ENCODE peak calls at places on chromosomes 16 and 17, in five cellular contexts. E, P, S, L and I are unnamed samples.

GRCh38 chr17:58245428-58246103 is 7.2 kb downstream of the LPO start:
- DNase-seq in L (no peak), P (no peak), E (no peak), S (no peak), I (no peak)

GRCh38 chr17:14303343-14304221 is 2.7 kb downstream of the HS3ST3B1 start:
- DNase-seq in S (no peak), L (no peak), P (no peak), E (peak), I (no peak)

GRCh38 chr16:13864689-13865088 is 55.3 kb upstream of the ERCC4 start:
- DNase-seq in S (no peak), L (no peak), P (peak), E (no peak), I (no peak)

GRCh38 chr16:626174-626765 is 4.5 kb upstream of the WFIKKN1 start:
- DNase-seq in E (no peak), P (no peak), L (no peak), S (peak), I (no peak)

GRCh38 chr17:60077672-60078519 is 825 bp downstream of the HEATR6 start:
- DNase-seq in L (peak), S (no peak), E (no peak), P (peak), I (no peak)

GRCh38 chr17:45018514-45019176 is 32.8 kb downstream of the DCAKD start:
- DNase-seq in E (no peak), L (no peak), P (no peak), S (no peak), I (no peak)

GRCh38 chr17:55089955-55090573 is 121.5 kb downstream of the STXBP4 start:
- DNase-seq in S (no peak), P (no peak), E (peak), L (no peak), I (no peak)

GRCh38 chr16:50165473-50165872 is 12.4 kb downstream of the TENT4B start:
- DNase-seq in E (no peak), L (no peak), S (no peak), P (no peak), I (no peak)

GRCh38 chr17:80203448-80204092 is 16.6 kb downstream of the SGSH start:
- DNase-seq in S (no peak), L (no peak), P (peak), E (no peak), I (no peak)

GRCh38 chr17:82373731-82374625 is 2.4 kb downstream of the UTS2R start:
- DNase-seq in L (no peak), S (no peak), E (no peak), P (no peak), I (no peak)

GRCh38 chr17:17343896-17344506 is 40.8 kb downstream of the NT5M start:
- DNase-seq in P (no peak), E (no peak), L (no peak), S (peak), I (no peak)

GRCh38 chr17:7947651-7948050 is 15.6 kb downstream of the CNTROB start:
- DNase-seq in E (no peak), P (no peak), S (no peak), L (no peak), I (no peak)

GRCh38 chr17:45114117-45114932 is 18.0 kb downstream of the PLCD3 start:
- DNase-seq in E (no peak), P (no peak), L (no peak), S (no peak), I (no peak)

GRCh38 chr16:30521873-30522641 is 4.3 kb downstream of the ZNF768 start:
- DNase-seq in P (no peak), S (no peak), E (no peak), L (no peak), I (no peak)

GRCh38 chr17:65204001-65204400 is 66.8 kb downstream of the RGS9 start:
- DNase-seq in L (no peak), P (no peak), S (no peak), E (no peak), I (no peak)

GRCh38 chr17:57915980-57916757 is 39.0 kb downstream of the CUEDC1 start:
- DNase-seq in S (no peak), E (no peak), L (no peak), P (no peak), I (no peak)

GRCh38 chr17:550041-550398 is 164.6 kb downstream of the VPS53 start:
- DNase-seq in L (no peak), P (no peak), S (no peak), E (no peak), I (no peak)

GRCh38 chr17:61464121-61464905 is 12.1 kb downstream of the TBX4 start:
- DNase-seq in E (no peak), P (no peak), L (no peak), S (no peak), I (no peak)

GRCh38 chr16:21263640-21264211 is 14.4 kb downstream of the CRYM start:
- DNase-seq in S (no peak), L (peak), P (peak), E (no peak), I (no peak)

GRCh38 chr17:50346313-50347086 is 574 bp downstream of the XYLT2 start:
- DNase-seq in P (no peak), E (no peak), L (peak), S (peak), I (no peak)

GRCh38 chr17:27544350-27545131 is 86.4 kb upstream of the LGALS9 start:
- DNase-seq in P (peak), S (no peak), L (peak), E (no peak), I (no peak)

GRCh38 chr17:21295036-21295952 is 10.8 kb downstream of the MAP2K3 start:
- DNase-seq in P (no peak), S (no peak), L (no peak), E (no peak), I (no peak)

GRCh38 chr17:45307290-45308015 is 9.4 kb downstream of the MAP3K14 start:
- DNase-seq in S (no peak), E (no peak), L (peak), P (peak), I (no peak)

GRCh38 chr16:47392114-47392513 is 68.7 kb downstream of the ITFG1 start:
- DNase-seq in L (peak), S (no peak), E (no peak), P (peak), I (no peak)

GRCh38 chr17:82153745-82154375 is 55.8 kb upstream of the FASN start:
- DNase-seq in E (peak), P (peak), L (peak), S (peak), I (peak)

GRCh38 chr17:3573246-3574100 is 15.9 kb upstream of the TRPV3 start:
- DNase-seq in L (no peak), S (no peak), P (peak), E (no peak), I (no peak)

GRCh38 chr16:23544436-23544835 is 12.7 kb downstream of the EARS2 start:
- DNase-seq in S (no peak), L (no peak), E (no peak), P (no peak), I (no peak)

GRCh38 chr16:27712251-27712711 is 162.3 kb downstream of the KATNIP start:
- DNase-seq in S (no peak), P (no peak), L (no peak), E (no peak), I (no peak)

GRCh38 chr16:68893710-68894705 is 50.7 kb downstream of the TANGO6 start:
- DNase-seq in P (no peak), E (no peak), S (no peak), L (no peak), I (no peak)

GRCh38 chr17:40111221-40112128 is 10.3 kb upstream of the MSL1 start:
- DNase-seq in S (peak), P (peak), E (peak), L (peak), I (no peak)

GRCh38 chr17:9350083-9350482 is 225.5 kb downstream of the STX8 start:
- DNase-seq in S (no peak), L (no peak), P (no peak), E (no peak), I (no peak)

GRCh38 chr16:84566580-84567244 is 51.2 kb downstream of the COTL1 start:
- DNase-seq in P (no peak), L (no peak), S (no peak), E (no peak), I (no peak)

GRCh38 chr16:249431-249830 is 14.8 kb downstream of the FAM234A start:
- DNase-seq in L (no peak), E (no peak), P (no peak), S (no peak), I (no peak)

GRCh38 chr17:40317345-40317873 is 8.4 kb downstream of the RARA start:
- DNase-seq in L (peak), E (no peak), P (peak), S (no peak), I (no peak)

GRCh38 chr16:84278968-84279367 is 15.7 kb upstream of the WFDC1 start:
- DNase-seq in E (no peak), P (no peak), L (no peak), S (no peak), I (no peak)